ENCODE peak calls at places on chromosomes 7 and 10, in ten cellular contexts. Q is erythroblast, M is ovary, I is A549, K is HCT116, P is IMR-90, O is heart left ventricle, G is GM12892, V is uterus, N is endothelial cell of umbilical vein. J is an unnamed sample.

GRCh38 chr7:81231203-81231922 is 312.5 kb upstream of the SEMA3C start:
- DNase-seq in O (no peak), K (no peak), I (no peak), N (no peak), M (no peak), V (no peak), P (no peak), Q (no peak), G (no peak), J (no peak)

GRCh38 chr7:562789-563628 is 43.4 kb upstream of the PDGFA start:
- DNase-seq in N (no peak), Q (no peak), I (no peak), P (no peak), K (no peak), V (no peak), O (no peak), M (no peak), G (no peak), J (no peak)

GRCh38 chr7:96657347-96658010 is 52.2 kb downstream of the SEM1 start:
- DNase-seq in P (no peak), K (no peak), V (no peak), Q (no peak), N (peak), M (no peak), I (no peak), O (no peak), G (no peak), J (no peak)

GRCh38 chr7:36487756-36488336 is 98.2 kb downstream of the ANLN start:
- DNase-seq in K (peak), M (no peak), O (no peak), Q (peak), P (peak), V (no peak), G (no peak), I (peak), N (peak), J (no peak)

GRCh38 chr10:43233601-43234430 is 33.0 kb downstream of the RASGEF1A start:
- DNase-seq in N (no peak), V (no peak), Q (no peak), O (peak), I (no peak), M (peak), P (no peak), G (no peak), K (no peak), J (peak)

GRCh38 chr10:124697837-124698559 is 46.2 kb downstream of the FAM53B start:
- DNase-seq in K (no peak), P (peak), O (peak), Q (no peak), N (no peak), V (no peak), M (peak), G (no peak), I (no peak), J (no peak)

GRCh38 chr10:18005781-18006456 is 54.2 kb downstream of the SLC39A12 start:
- DNase-seq in V (no peak), K (no peak), Q (no peak), N (peak), G (no peak), I (no peak), P (peak), O (no peak), M (no peak), J (no peak)

GRCh38 chr10:50619882-50620281 is 3.9 kb downstream of the SGMS1 start:
- DNase-seq in M (no peak), Q (no peak), V (no peak), P (no peak), O (no peak), I (no peak), N (no peak), G (no peak), K (no peak), J (no peak)

GRCh38 chr10:103765981-103766380 is 89.4 kb downstream of the SH3PXD2A start:
- DNase-seq in O (peak), Q (peak), N (no peak), P (peak), M (no peak), I (no peak), K (no peak), G (no peak), V (no peak), J (no peak)

GRCh38 chr7:117061751-117062150 is 108.5 kb downstream of the ST7 start:
- DNase-seq in V (no peak), I (no peak), M (no peak), G (no peak), O (no peak), P (peak), Q (no peak), K (no peak), N (no peak), J (no peak)

GRCh38 chr10:82091413-82091812 is 216.4 kb downstream of the NRG3 start:
- DNase-seq in N (peak), G (no peak), O (no peak), Q (no peak), V (no peak), K (no peak), M (no peak), P (no peak), I (no peak), J (no peak)

GRCh38 chr7:107167483-107168232 is 1.1 kb upstream of the HBP1 start:
- DNase-seq in M (no peak), P (peak), G (no peak), N (peak), V (peak), O (no peak), Q (peak), K (peak), I (peak), J (no peak)

GRCh38 chr10:132929953-132930640 is 12.3 kb downstream of the CFAP46 start:
- DNase-seq in K (no peak), P (no peak), N (no peak), M (no peak), I (no peak), O (peak), V (no peak), Q (no peak), G (no peak), J (no peak)

GRCh38 chr10:109886037-109886787 is 37.1 kb downstream of the XPNPEP1 start:
- DNase-seq in I (no peak), V (no peak), G (no peak), M (no peak), K (no peak), O (no peak), Q (no peak), N (no peak), P (no peak), J (no peak)

GRCh38 chr7:107079212-107079940 is 34.9 kb downstream of the PRKAR2B start:
- DNase-seq in I (no peak), G (no peak), O (no peak), M (no peak), K (no peak), N (peak), V (no peak), P (no peak), Q (peak), J (no peak)

GRCh38 chr7:7706556-7706955 is 11.9 kb downstream of the RPA3 start:
- DNase-seq in V (no peak), K (no peak), Q (no peak), N (no peak), O (no peak), I (no peak), G (no peak), M (no peak), P (no peak), J (no peak)

GRCh38 chr10:16644146-16644545 is 122.5 kb upstream of the C1QL3 start:
- DNase-seq in I (peak), M (no peak), G (no peak), O (no peak), K (no peak), Q (no peak), N (peak), V (no peak), P (peak), J (no peak)

GRCh38 chr7:98222533-98223195 is 11.4 kb downstream of the BHLHA15 start:
- DNase-seq in G (no peak), Q (no peak), K (no peak), M (no peak), P (no peak), N (no peak), I (no peak), O (peak), V (no peak), J (no peak)

GRCh38 chr7:63030061-63030460 is 968.6 kb upstream of the ZNF722 start:
- DNase-seq in V (no peak), O (no peak), N (no peak), Q (no peak), I (no peak), M (no peak), K (no peak), G (no peak), P (no peak), J (no peak)

GRCh38 chr7:133077394-133077793 is 4.5 kb downstream of the CHCHD3 start:
- DNase-seq in M (no peak), N (no peak), P (no peak), V (no peak), I (no peak), Q (no peak), K (no peak), O (no peak), G (no peak), J (no peak)

GRCh38 chr10:14556285-14556956 is 218.3 kb downstream of the FAM107B start:
- DNase-seq in G (peak), N (peak), P (peak), I (peak), K (no peak), Q (no peak), M (no peak), O (no peak), V (no peak), J (no peak)

GRCh38 chr10:76576276-76576962 is 1061.2 kb downstream of the KCNMA1 start:
- DNase-seq in I (no peak), P (peak), Q (no peak), M (no peak), K (no peak), V (no peak), G (no peak), N (no peak), O (no peak), J (no peak)

GRCh38 chr7:112421666-112422486 is 28.4 kb upstream of the IFRD1 start:
- DNase-seq in K (no peak), O (no peak), V (no peak), Q (no peak), P (no peak), G (no peak), M (no peak), I (peak), N (no peak), J (no peak)

GRCh38 chr7:47534322-47535032 is 47.4 kb downstream of the TNS3 start:
- DNase-seq in K (no peak), N (no peak), G (no peak), O (no peak), P (no peak), I (peak), M (no peak), V (no peak), Q (no peak), J (no peak)

GRCh38 chr10:86003201-86003621 is 363.4 kb downstream of the GRID1 start:
- DNase-seq in I (no peak), P (no peak), N (no peak), G (no peak), Q (no peak), O (no peak), V (no peak), K (no peak), M (no peak), J (no peak)

GRCh38 chr10:18583575-18584270 is 67.7 kb downstream of the NSUN6 start:
- DNase-seq in G (no peak), N (peak), K (no peak), Q (no peak), P (no peak), I (no peak), O (no peak), M (no peak), V (no peak), J (no peak)

GRCh38 chr7:43764039-43764789 is 5.7 kb downstream of the BLVRA start:
- DNase-seq in N (no peak), M (peak), I (peak), P (no peak), K (no peak), V (peak), O (no peak), G (no peak), Q (peak), J (no peak)

GRCh38 chr7:81769891-81770818 is at the start of gene HGF:
- DNase-seq in I (no peak), P (peak), V (peak), K (no peak), N (peak), O (peak), M (peak), Q (no peak), G (no peak), J (no peak)

GRCh38 chr10:127410030-127410429 is 139.1 kb upstream of the NPS start:
- DNase-seq in P (no peak), K (no peak), O (no peak), I (no peak), M (no peak), G (no peak), Q (no peak), V (no peak), N (no peak), J (no peak)

GRCh38 chr10:131841131-131841661 is 59.6 kb upstream of the PPP2R2D start:
- DNase-seq in O (peak), N (no peak), I (no peak), P (no peak), M (no peak), V (no peak), K (no peak), G (no peak), Q (no peak), J (peak)

GRCh38 chr7:22179442-22179879 is 177.5 kb downstream of the RAPGEF5 start:
- DNase-seq in G (no peak), I (no peak), K (no peak), P (no peak), V (no peak), M (no peak), N (no peak), O (no peak), Q (peak), J (no peak)

GRCh38 chr7:80833289-80834104 is 85.4 kb downstream of the SEMA3C start:
- DNase-seq in O (no peak), I (peak), N (no peak), K (no peak), P (peak), Q (no peak), V (no peak), G (no peak), M (no peak), J (no peak)

GRCh38 chr7:38169862-38170261 is 8.2 kb upstream of the STARD3NL start:
- DNase-seq in M (no peak), K (no peak), V (no peak), I (peak), N (peak), G (no peak), P (peak), O (peak), Q (no peak), J (peak)

GRCh38 chr10:68155615-68156205 is 46.4 kb downstream of the MYPN start:
- DNase-seq in M (no peak), Q (no peak), G (no peak), I (no peak), P (peak), N (no peak), O (no peak), V (no peak), K (no peak), J (no peak)

GRCh38 chr10:110434477-110435096 is 63.1 kb upstream of the DUSP5 start:
- DNase-seq in G (no peak), Q (no peak), M (no peak), N (no peak), P (no peak), V (no peak), O (no peak), K (no peak), I (no peak), J (no peak)

GRCh38 chr10:110822065-110822707 is 49.5 kb upstream of the PDCD4 start:
- DNase-seq in V (no peak), M (no peak), Q (peak), K (no peak), G (no peak), I (no peak), P (no peak), N (no peak), O (no peak), J (no peak)

GRCh38 chr10:3486346-3487065 is 298.5 kb downstream of the KLF6 start:
- DNase-seq in V (no peak), K (peak), I (peak), P (peak), N (peak), O (no peak), Q (no peak), G (no peak), M (no peak), J (peak)

GRCh38 chr7:7236041-7236440 is 53.7 kb downstream of the C1GALT1 start:
- DNase-seq in I (no peak), V (no peak), M (no peak), G (no peak), O (no peak), K (no peak), P (no peak), N (no peak), Q (no peak), J (no peak)

GRCh38 chr7:45268013-45268412 is 110.4 kb downstream of the RAMP3 start:
- DNase-seq in P (no peak), V (no peak), Q (no peak), I (no peak), N (no peak), G (no peak), O (no peak), K (no peak), M (no peak), J (no peak)

DNA sequence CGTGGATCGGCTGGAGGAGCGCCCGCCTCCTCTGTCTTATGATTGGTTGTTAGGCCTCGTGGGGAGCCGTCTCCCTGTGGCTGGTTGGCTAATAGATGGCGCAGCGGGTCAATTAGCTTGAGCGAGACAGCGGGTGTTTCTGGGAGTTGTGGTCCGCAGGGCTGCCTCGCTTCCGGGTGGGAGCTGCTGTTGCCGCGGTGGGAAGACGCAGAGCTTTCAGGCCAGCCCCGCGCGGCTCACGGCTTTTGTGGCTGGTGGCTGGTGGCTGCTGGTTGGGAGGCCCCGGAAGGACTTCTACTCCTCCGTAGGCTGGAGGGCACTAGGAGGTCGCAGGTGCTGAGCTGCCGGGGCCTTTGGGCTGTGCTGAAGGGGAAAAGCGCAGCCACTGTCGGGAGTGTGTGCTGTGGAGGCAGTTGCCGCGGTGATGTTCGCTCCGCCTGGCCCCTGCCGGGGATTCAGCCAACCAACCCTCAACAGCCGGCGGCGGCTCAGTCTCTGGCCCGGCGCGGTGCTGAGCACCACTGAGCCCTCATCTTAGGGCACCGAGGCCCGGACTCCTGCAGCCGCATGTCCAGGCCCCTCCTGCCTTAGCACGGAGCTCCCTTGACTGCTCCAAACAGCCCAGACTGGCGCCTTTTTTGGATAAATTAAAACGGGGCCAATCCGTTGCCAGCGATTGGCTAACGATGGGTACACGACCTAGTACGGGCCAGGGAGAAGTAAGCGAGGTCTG is 651 bp upstream of the C10orf143 start:
- DNase-seq in I (peak), M (peak), Q (peak), P (peak), N (peak), V (peak), G (peak), O (peak), K (peak), J (peak)
- TF ChIP-seq POLR2A in I (peak), M (peak), Q (no peak), P (no peak), N (peak), V (no peak), G (peak), O (peak), K (no peak), J (peak)

GRCh38 chr10:45003432-45004000 is 2.8 kb downstream of the ZNF22 start:
- DNase-seq in N (no peak), K (no peak), G (no peak), O (no peak), Q (no peak), P (no peak), V (no peak), I (no peak), M (no peak), J (no peak)

GRCh38 chr10:45001382-45002148 is 842 bp downstream of the ZNF22 start:
- DNase-seq in P (peak), I (peak), M (peak), G (no peak), O (peak), N (peak), V (peak), Q (peak), K (no peak), J (peak)

GRCh38 chr10:45000138-45000763 is 472 bp upstream of the ZNF22 start:
- DNase-seq in K (no peak), G (no peak), N (peak), P (peak), O (peak), Q (no peak), V (peak), I (no peak), M (peak), J (peak)

GRCh38 chr10:44998146-44998631 is 2.5 kb upstream of the ZNF22 start:
- DNase-seq in G (no peak), V (peak), N (no peak), K (no peak), Q (no peak), P (peak), M (no peak), O (no peak), I (no peak), J (no peak)

GRCh38 chr10:45000764-45001381 is at the start of gene ZNF22:
- DNase-seq in V (peak), K (no peak), N (peak), O (peak), M (peak), G (peak), I (peak), P (peak), Q (peak), J (peak)
- TF ChIP-seq POLR2A in V (peak), K (no peak), N (peak), O (peak), M (peak), G (peak), I (no peak), P (peak), Q (peak), J (peak)

GRCh38 chr10:102410427-102411073 is 8.0 kb downstream of the PSD start:
- DNase-seq in K (no peak), M (no peak), N (no peak), V (peak), P (no peak), I (no peak), Q (no peak), G (no peak), O (no peak), J (no peak)
- TF ChIP-seq POLR2A in K (no peak), M (no peak), N (no peak), V (no peak), P (no peak), I (no peak), Q (no peak), G (no peak), O (no peak), J (no peak)

DNA sequence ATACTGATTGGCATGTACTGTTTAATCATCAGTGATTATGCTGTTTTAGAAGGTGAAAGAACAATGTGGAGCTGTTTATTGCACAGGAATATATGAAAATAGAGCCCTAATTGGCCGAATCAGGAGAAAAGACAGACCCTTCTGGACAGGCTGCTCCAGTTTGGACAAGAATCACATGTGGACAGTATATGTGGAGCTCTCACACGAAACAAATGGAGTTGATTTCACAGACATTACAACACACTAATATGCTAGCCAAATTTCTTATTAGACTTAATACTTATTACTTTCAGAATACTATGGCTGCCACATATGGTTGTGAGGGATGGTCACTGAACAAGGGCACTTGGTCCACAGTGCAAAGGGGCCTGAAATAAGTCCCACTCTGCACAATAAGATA is 15.5 kb downstream of the TWIST1 start:
- DNase-seq in I (no peak), G (no peak), P (no peak), Q (no peak), K (no peak), M (no peak), N (no peak), O (no peak), V (no peak), J (no peak)
- TF ChIP-seq POLR2A in I (no peak), G (no peak), P (no peak), Q (no peak), K (no peak), M (no peak), N (no peak), O (no peak), V (no peak), J (no peak)

GRCh38 chr10:30074933-30075332 is 15.5 kb upstream of the JCAD start:
- DNase-seq in K (no peak), P (no peak), G (no peak), O (no peak), I (no peak), M (no peak), N (no peak), Q (no peak), V (no peak), J (no peak)
- TF ChIP-seq POLR2A in K (no peak), P (no peak), G (no peak), O (no peak), I (no peak), M (no peak), N (no peak), Q (no peak), V (no peak), J (no peak)

GRCh38 chr7:151631149-151631967 is 111.7 kb upstream of the RHEB start:
- DNase-seq in Q (peak), P (no peak), V (peak), G (no peak), I (peak), K (no peak), O (no peak), M (no peak), N (peak), J (peak)

GRCh38 chr7:151634643-151635042 is 114.9 kb upstream of the RHEB start:
- DNase-seq in G (no peak), V (no peak), Q (no peak), K (no peak), O (no peak), M (no peak), P (no peak), I (no peak), N (no peak), J (no peak)

GRCh38 chr7:151633516-151633812 is 113.8 kb upstream of the RHEB start:
- DNase-seq in I (no peak), V (no peak), K (no peak), P (no peak), M (no peak), G (no peak), N (no peak), Q (no peak), O (no peak), J (no peak)

GRCh38 chr7:151631968-151632749 is 112.5 kb upstream of the RHEB start:
- DNase-seq in N (peak), G (peak), M (peak), I (peak), O (peak), V (peak), P (peak), Q (peak), K (no peak), J (peak)

GRCh38 chr7:151632750-151633515 is 113.2 kb upstream of the RHEB start:
- DNase-seq in G (peak), M (peak), P (peak), O (peak), V (peak), N (peak), Q (peak), I (no peak), K (no peak), J (peak)
- TF ChIP-seq POLR2A in G (peak), M (no peak), P (no peak), O (no peak), V (no peak), N (no peak), Q (no peak), I (no peak), K (no peak), J (peak)

J was measured in Peyer's patch.